ENCODE peak calls at places on chromosomes 7 and 10, in five cellular contexts. X, T, V, S and R are unnamed samples.

GRCh38 chr7:103862302-103863035 is 127.0 kb downstream of the RELN start:
- DNase-seq in X (no peak), T (no peak), V (no peak), S (no peak), R (no peak)

GRCh38 chr10:90969947-90970673 is 49.2 kb upstream of the ANKRD1 start:
- DNase-seq in V (peak; percentile 69), T (peak; percentile 18), X (no peak), S (no peak), R (peak; percentile 59)

GRCh38 chr7:12422449-12423320 is 19.0 kb upstream of the VWDE start:
- DNase-seq in T (no peak), S (no peak), V (peak; percentile 9), X (no peak), R (no peak)

GRCh38 chr10:44386546-44387052 is 1.7 kb upstream of the CXCL12 start:
- DNase-seq in X (peak; percentile 86), T (no peak), S (peak; percentile 13), V (peak; percentile 52), R (no peak)

GRCh38 chr10:114548662-114549061 is 109.4 kb downstream of the ABLIM1 start:
- DNase-seq in S (peak; percentile 43), X (no peak), V (peak; percentile 46), T (no peak), R (no peak)

GRCh38 chr10:121069061-121069850 is 218.1 kb downstream of the WDR11 start:
- DNase-seq in V (peak; percentile 9), X (no peak), S (no peak), T (no peak), R (no peak)

GRCh38 chr7:7662527-7662926 is 22.0 kb downstream of the UMAD1 start:
- DNase-seq in X (no peak), V (peak; percentile 17), T (no peak), S (no peak), R (no peak)

GRCh38 chr7:6057316-6058128 is 26.3 kb downstream of the ANKRD61 start:
- DNase-seq in T (no peak), S (no peak), V (no peak), X (peak; percentile 22), R (no peak)

GRCh38 chr10:110208614-110209398 is 1.4 kb downstream of the MXI1 start:
- DNase-seq in T (no peak), X (no peak), V (peak; percentile 33), S (peak; percentile 63), R (no peak)

GRCh38 chr7:4269086-4269485 is 413.0 kb upstream of the FOXK1 start:
- DNase-seq in S (no peak), T (no peak), V (no peak), X (no peak), R (no peak)

GRCh38 chr7:90595801-90596683 is at the start of gene CDK14:
- DNase-seq in T (no peak), X (peak; percentile 89), S (peak; percentile 61), V (peak; percentile 70), R (no peak)

GRCh38 chr7:23662124-23662982 is 17.6 kb upstream of the FAM221A start:
- DNase-seq in T (no peak), V (peak; percentile 15), S (no peak), X (no peak), R (no peak)

GRCh38 chr10:131311661-131312260 is at the start of gene TCERG1L:
- DNase-seq in V (no peak), T (no peak), X (peak; percentile 68), S (no peak), R (no peak)

GRCh38 chr7:8214162-8214897 is 47.6 kb downstream of the ICA1 start:
- DNase-seq in V (peak; percentile 39), S (no peak), T (no peak), X (no peak), R (no peak)

GRCh38 chr10:67785098-67785497 is 52.9 kb downstream of the DNAJC12 start:
- DNase-seq in T (no peak), X (no peak), S (no peak), V (no peak), R (no peak)

GRCh38 chr7:107405559-107405958 is 64.3 kb upstream of the GPR22 start:
- DNase-seq in V (no peak), S (no peak), T (no peak), X (no peak), R (no peak)

GRCh38 chr7:66415659-66416265 is 210.6 kb downstream of the TPST1 start:
- DNase-seq in X (no peak), S (no peak), T (no peak), V (no peak), R (no peak)

GRCh38 chr10:78727728-78728127 is 341.0 kb upstream of the ZMIZ1 start:
- DNase-seq in S (no peak), X (peak; percentile 81), V (no peak), T (no peak), R (no peak)

GRCh38 chr7:82194011-82194410 is 249.6 kb downstream of the CACNA2D1 start:
- DNase-seq in T (no peak), X (no peak), V (peak; percentile 25), S (no peak), R (no peak)

GRCh38 chr10:93204494-93205485 is 131.1 kb downstream of the CYP26A1 start:
- DNase-seq in V (no peak), T (no peak), X (no peak), S (no peak), R (no peak)

GRCh38 chr7:70486977-70487376 is 645.0 kb upstream of the GALNT17 start:
- DNase-seq in X (no peak), S (no peak), T (no peak), V (no peak), R (no peak)

GRCh38 chr7:139734395-139734794 is 43.4 kb downstream of the HIPK2 start:
- DNase-seq in S (no peak), V (peak; percentile 99), T (peak; percentile 46), X (no peak), R (peak; percentile 93)

GRCh38 chr10:98006266-98006665 is 24.2 kb downstream of the CRTAC1 start:
- DNase-seq in T (no peak), V (no peak), S (no peak), X (no peak), R (no peak)

GRCh38 chr7:112162161-112163020 is 43.8 kb downstream of the DOCK4 start:
- DNase-seq in T (no peak), X (peak; percentile 79), V (peak; percentile 77), S (no peak), R (no peak)

GRCh38 chr10:76942556-76943416 is 694.8 kb downstream of the KCNMA1 start:
- DNase-seq in V (peak; percentile 5), T (no peak), S (no peak), X (no peak), R (no peak)

GRCh38 chr10:52621635-52622079 is 150.9 kb downstream of the MBL2 start:
- DNase-seq in T (no peak), S (no peak), V (no peak), X (no peak), R (no peak)

DNA sequence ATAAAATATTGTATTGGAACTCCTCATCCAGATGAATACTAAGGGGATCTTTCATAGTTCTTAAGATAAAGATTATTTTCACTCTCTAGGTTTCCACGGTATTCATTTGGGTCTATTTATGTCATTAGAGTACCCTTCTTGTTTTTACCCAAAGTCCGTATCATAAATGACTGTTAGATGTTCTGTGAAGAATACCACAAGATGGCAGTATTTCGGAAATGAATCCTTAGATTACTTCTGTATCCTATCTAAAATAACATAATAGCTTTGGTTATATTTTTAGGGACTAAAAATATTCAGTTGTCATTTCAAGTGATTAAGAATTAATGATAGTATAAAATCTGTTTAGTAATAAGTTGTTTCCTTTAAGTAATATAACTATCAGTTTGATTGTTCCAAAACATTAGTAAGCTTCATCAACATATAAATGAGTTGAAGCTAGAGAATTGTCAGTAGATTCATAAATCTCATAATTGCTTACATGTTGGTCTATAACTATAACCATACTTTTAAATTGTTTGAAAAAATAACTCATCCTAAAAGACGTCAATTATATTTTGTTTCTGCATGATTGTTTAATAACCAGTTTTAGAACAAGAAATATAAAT is 337.5 kb upstream of the KCND2 start:
- DNase-seq in V (peak; percentile 65), T (peak; percentile 15), X (no peak), S (peak; percentile 30), R (no peak)
- TF ChIP-seq CTCF in V (peak; percentile 45), T (peak; percentile 49), X (peak; percentile 36), S (peak; percentile 81), R (peak; percentile 36)

GRCh38 chr7:151958036-151959010 is 2.1 kb downstream of the GALNTL5 start:
- DNase-seq in X (no peak), S (no peak), T (no peak), V (no peak), R (no peak)
- H3K4me3 ChIP-seq in X (no peak overlapping the region), S (no peak overlapping the region), T (no peak overlapping the region), V (no peak overlapping the region), R (no peak overlapping the region)

DNA sequence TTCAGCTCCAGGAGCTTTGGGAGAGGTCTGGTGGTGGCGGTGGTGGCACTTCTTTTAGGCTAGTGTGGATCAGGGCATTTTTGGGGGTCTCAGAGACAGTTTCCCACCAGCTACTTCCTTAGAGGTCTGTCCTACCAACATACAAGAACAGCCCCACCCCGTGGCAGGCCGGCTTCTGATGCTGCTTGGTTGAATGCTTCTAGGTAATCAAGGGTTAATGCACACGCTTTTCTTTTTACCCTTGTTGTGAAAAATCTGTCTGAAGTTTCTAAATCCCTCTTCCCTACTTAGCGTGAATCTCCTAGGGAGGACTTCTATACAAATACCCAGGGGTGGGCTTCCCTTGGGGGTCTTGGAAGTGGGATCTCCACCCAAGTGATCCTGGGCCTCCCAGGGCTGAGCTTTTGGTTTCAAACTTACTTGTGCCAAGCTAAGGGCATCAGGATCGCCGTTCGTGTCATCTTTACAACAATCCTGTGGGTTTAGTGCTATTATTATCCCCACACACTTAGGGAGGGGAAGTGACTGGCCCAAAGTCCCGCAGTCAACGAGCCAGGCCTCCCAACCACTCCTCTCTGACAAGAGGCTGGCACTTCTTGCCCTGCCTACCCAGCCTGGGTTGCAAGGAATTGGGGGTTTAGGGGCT is 1.7 kb downstream of the SH2B2 start:
- DNase-seq in T (no peak), S (peak; percentile 70), X (no peak), V (no peak), R (no peak)
- TF ChIP-seq CTCF in T (no peak), S (peak; percentile 83), X (no peak), V (peak; percentile 18), R (no peak)

GRCh38 chr10:59852671-59853070 is 53.7 kb downstream of the CCDC6 start:
- DNase-seq in S (no peak), V (no peak), T (no peak), X (no peak), R (no peak)
- H3K4me3 ChIP-seq in S (no peak overlapping the region), V (no peak overlapping the region), T (no peak overlapping the region), X (no peak overlapping the region), R (no peak overlapping the region)

GRCh38 chr7:40761757-40762342 is 627.0 kb downstream of the SUGCT start:
- DNase-seq in T (no peak), X (no peak), S (no peak), V (peak; percentile 27), R (no peak)
- TF ChIP-seq CTCF in T (peak; percentile 25), X (no peak), S (peak; percentile 33), V (peak; percentile 35), R (no peak)

DNA sequence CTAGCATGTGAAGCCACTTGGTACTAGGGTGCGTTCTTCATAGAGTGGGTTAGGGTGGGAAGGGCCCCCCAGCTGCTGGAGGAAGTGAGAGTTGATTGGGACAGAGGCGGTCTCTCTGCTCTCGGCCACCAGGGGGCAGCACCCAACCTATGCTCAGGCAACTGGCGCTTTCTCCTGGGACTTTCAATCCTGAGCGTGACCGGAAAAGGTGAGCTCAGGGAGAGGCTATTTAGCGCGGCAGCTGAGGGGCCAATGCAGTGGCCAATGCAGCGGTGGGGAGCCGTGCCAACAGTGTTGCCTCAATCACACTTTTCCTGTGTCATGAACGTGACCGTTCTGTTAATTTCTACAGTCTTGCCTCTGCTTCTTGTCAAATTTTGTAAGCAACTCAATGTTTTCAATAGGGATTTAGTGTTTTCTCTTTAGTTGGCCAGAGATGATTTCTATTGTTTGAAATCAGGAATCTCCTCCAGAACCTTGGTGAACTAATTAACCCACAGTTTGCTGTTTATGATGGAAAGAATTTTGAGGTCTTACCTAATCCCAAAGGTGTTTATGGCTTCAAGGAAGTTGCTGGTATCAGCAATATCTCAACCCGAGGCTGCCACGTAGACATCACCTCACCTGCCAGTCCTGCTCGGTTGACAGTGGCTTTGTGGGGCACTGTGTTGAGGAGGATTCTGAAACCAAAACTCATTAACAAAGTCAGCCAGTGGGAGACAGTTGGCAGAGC is 67.9 kb upstream of the PDZD8 start:
- DNase-seq in X (peak; percentile 91), V (peak; percentile 60), T (no peak), S (peak; percentile 36), R (no peak)
- H3K4me3 ChIP-seq in X (peak overlapping the region; percentile 61), V (no peak overlapping the region), T (no peak overlapping the region), S (no peak overlapping the region), R (peak overlapping the region; percentile 27)